ENCODE peak calls at places on chromosomes 3 and 15, in ten cellular contexts. J is mucosa of descending colon, C is progenitor cell of endocrine pancreas, L is thoracic aorta, H is tibial artery, B is PC-3, Q is cardiac fibroblast, D is endothelial cell, Z is GM13977, O is heart right ventricle. T is an unnamed sample.

GRCh38 chr15:82051664-82052063 is 5.8 kb upstream of the MEX3B start:
- DNase-seq in O (peak), Q (peak), D (no peak), J (no peak), B (no peak), Z (no peak), C (no peak), H (no peak), L (no peak), T (no peak)

GRCh38 chr15:89356634-89357298 is 22.1 kb upstream of the POLG start:
- DNase-seq in Z (no peak), O (no peak), H (no peak), Q (peak), J (no peak), B (peak), C (no peak), L (no peak), D (no peak), T (no peak)

GRCh38 chr3:9146367-9147071 is 102.9 kb downstream of the SRGAP3 start:
- DNase-seq in L (no peak), J (peak), Z (no peak), C (no peak), O (no peak), B (no peak), Q (no peak), D (no peak), H (no peak), T (no peak)

GRCh38 chr3:94433811-94434210 is 370.9 kb downstream of the NSUN3 start:
- DNase-seq in Z (no peak), D (no peak), H (no peak), C (no peak), J (no peak), B (no peak), O (no peak), L (no peak), Q (peak), T (no peak)

GRCh38 chr3:117184574-117184973 is 475.0 kb downstream of the TUSC7 start:
- DNase-seq in L (no peak), Z (no peak), J (no peak), B (no peak), O (no peak), H (no peak), D (no peak), C (no peak), Q (peak), T (no peak)

GRCh38 chr15:91630090-91630489 is 223.4 kb upstream of the SLCO3A1 start:
- DNase-seq in H (no peak), O (no peak), Z (no peak), D (no peak), Q (no peak), B (no peak), L (no peak), C (no peak), J (no peak), T (no peak)

GRCh38 chr15:101017935-101018849 is 99.0 kb downstream of the LRRK1 start:
- DNase-seq in Q (peak), C (no peak), D (no peak), O (no peak), L (no peak), J (no peak), B (no peak), Z (no peak), H (no peak), T (peak)

GRCh38 chr15:55829826-55830225 is 86.9 kb upstream of the PRTG start:
- DNase-seq in O (no peak), Z (no peak), Q (no peak), B (no peak), J (no peak), L (no peak), D (no peak), H (no peak), C (no peak), T (no peak)

GRCh38 chr3:136885357-136886213 is 23.6 kb downstream of the NCK1 start:
- DNase-seq in H (no peak), J (no peak), L (no peak), Q (no peak), Z (no peak), B (no peak), O (no peak), D (no peak), C (no peak), T (no peak)

GRCh38 chr3:177528306-177529070 is 331.2 kb upstream of the TBL1XR1 start:
- DNase-seq in H (no peak), Z (no peak), D (no peak), Q (peak), B (peak), C (no peak), O (no peak), J (no peak), L (no peak), T (no peak)

GRCh38 chr15:75127186-75127585 is 74.5 kb upstream of the C15orf39 start:
- DNase-seq in Z (no peak), H (no peak), C (no peak), O (no peak), Q (no peak), L (no peak), D (no peak), B (peak), J (no peak), T (no peak)

GRCh38 chr3:12131351-12131750 is 27.4 kb downstream of the TIMP4 start:
- DNase-seq in C (no peak), B (no peak), H (no peak), D (no peak), L (no peak), Z (no peak), O (no peak), J (no peak), Q (no peak), T (no peak)

GRCh38 chr3:10437272-10437994 is 68.0 kb downstream of the ATP2B2 start:
- DNase-seq in J (no peak), Z (peak), H (no peak), C (no peak), Q (peak), L (no peak), B (peak), D (no peak), O (no peak), T (no peak)

GRCh38 chr3:151460240-151460639 is 621 bp downstream of the IGSF10 start:
- DNase-seq in Q (peak), O (no peak), C (no peak), Z (no peak), L (no peak), J (no peak), B (peak), H (no peak), D (no peak), T (no peak)

GRCh38 chr15:43511012-43511885 is 6.2 kb upstream of the MAP1A start:
- DNase-seq in C (no peak), J (peak), O (no peak), L (no peak), B (peak), Z (no peak), D (peak), H (no peak), Q (no peak), T (no peak)

GRCh38 chr15:87576486-87577176 is 679.9 kb downstream of the NTRK3 start:
- DNase-seq in C (no peak), Q (no peak), D (no peak), Z (no peak), H (no peak), L (no peak), J (no peak), B (peak), O (no peak), T (no peak)

GRCh38 chr3:49276475-49277356 is at the start of gene C3orf62:
- DNase-seq in O (peak), H (peak), C (peak), J (peak), Z (peak), Q (peak), B (peak), L (peak), D (peak), T (peak)

GRCh38 chr3:39432342-39432741 is 25.8 kb downstream of the RPSA start:
- DNase-seq in Z (no peak), J (no peak), D (no peak), L (no peak), C (no peak), B (peak), H (no peak), Q (no peak), O (no peak), T (no peak)

GRCh38 chr3:39446444-39446843 is 21.0 kb upstream of the MOBP start:
- DNase-seq in H (no peak), O (no peak), L (no peak), Q (no peak), J (no peak), B (no peak), Z (no peak), D (no peak), C (no peak), T (no peak)

GRCh38 chr3:102054543-102054942 is 205.2 kb downstream of the NFKBIZ start:
- DNase-seq in Z (no peak), Q (no peak), J (no peak), D (no peak), C (no peak), B (no peak), O (no peak), L (no peak), H (no peak), T (no peak)

GRCh38 chr3:117998071-117998470 is 1036.6 kb downstream of the IGSF11 start:
- DNase-seq in C (no peak), L (no peak), B (no peak), Q (peak), D (no peak), O (no peak), H (no peak), Z (no peak), J (no peak), T (no peak)

GRCh38 chr3:65732060-65732933 is 306.4 kb downstream of the MAGI1 start:
- DNase-seq in O (no peak), Q (peak), D (peak), C (no peak), B (peak), L (no peak), H (no peak), J (no peak), Z (peak), T (no peak)

GRCh38 chr3:71831599-71831998 is 46.7 kb upstream of the PROK2 start:
- DNase-seq in L (no peak), Z (no peak), O (no peak), J (no peak), C (no peak), D (no peak), B (no peak), Q (peak), H (no peak), T (no peak)

GRCh38 chr15:34336947-34337556 is 529 bp downstream of the SLC12A6 start:
- DNase-seq in Q (no peak), H (no peak), D (peak), J (no peak), L (no peak), O (no peak), B (no peak), C (no peak), Z (no peak), T (no peak)

GRCh38 chr3:140238646-140239314 is 303.8 kb downstream of the CLSTN2 start:
- DNase-seq in J (no peak), O (no peak), Z (no peak), B (no peak), Q (no peak), D (no peak), H (no peak), L (no peak), C (no peak), T (no peak)

GRCh38 chr3:65636326-65636725 is 402.4 kb downstream of the MAGI1 start:
- DNase-seq in H (no peak), O (no peak), B (no peak), J (no peak), Z (no peak), L (no peak), Q (no peak), D (no peak), C (no peak), T (no peak)

GRCh38 chr3:36792342-36792741 is 28.0 kb upstream of the DCLK3 start:
- DNase-seq in C (peak), B (peak), J (no peak), D (peak), H (no peak), Z (peak), Q (peak), L (no peak), O (no peak), T (no peak)
- TF ChIP-seq CTCF in C (peak), B (peak), J (no peak), D (no peak), H (peak), Z (peak), Q (peak), L (no peak), O (no peak), T (peak)

DNA sequence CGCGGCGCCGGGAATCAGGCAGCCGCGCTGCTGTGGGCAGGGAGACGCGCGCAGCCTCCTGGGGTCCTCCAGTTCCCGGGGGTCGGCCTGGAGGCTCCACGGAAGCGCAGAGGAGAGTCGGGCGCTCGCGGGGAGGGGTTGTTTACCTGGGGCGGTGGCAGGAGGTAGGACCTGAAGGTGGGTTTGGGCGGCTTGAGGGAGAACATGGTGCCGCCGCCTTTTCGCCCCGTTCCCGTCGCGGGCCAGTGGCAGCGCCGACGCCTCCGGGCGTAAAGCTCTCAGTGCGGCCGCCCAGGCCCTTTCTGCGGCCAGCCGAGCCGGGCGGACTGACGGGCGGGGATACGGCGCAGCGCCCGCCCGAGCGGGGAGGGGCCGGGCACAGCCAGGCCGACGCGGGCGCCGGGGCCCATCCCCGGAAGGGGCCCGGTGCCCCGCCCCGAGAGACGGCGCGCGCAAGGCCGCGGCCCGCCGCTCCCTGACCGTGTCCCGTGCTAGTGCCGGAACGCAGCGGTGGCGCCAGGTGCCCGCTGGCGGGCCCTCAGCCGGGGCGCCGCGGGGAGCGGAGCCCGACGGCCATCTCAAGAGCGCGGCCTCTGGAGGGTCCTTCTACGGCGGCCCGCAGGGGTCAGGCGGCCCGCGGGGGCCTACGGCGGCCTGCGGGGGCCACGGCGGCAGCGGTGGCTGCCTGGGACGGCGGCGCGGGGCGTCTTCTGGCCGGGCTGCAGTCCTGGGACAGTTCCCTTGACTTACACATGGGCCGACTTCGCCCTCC is at the start of gene MTMR10:
- DNase-seq in H (peak), Z (peak), B (peak), Q (peak), D (peak), L (no peak), O (peak), C (peak), J (peak), T (peak)
- TF ChIP-seq CTCF in H (no peak), Z (no peak), B (no peak), Q (no peak), D (no peak), L (no peak), O (no peak), C (no peak), J (no peak), T (no peak)

DNA sequence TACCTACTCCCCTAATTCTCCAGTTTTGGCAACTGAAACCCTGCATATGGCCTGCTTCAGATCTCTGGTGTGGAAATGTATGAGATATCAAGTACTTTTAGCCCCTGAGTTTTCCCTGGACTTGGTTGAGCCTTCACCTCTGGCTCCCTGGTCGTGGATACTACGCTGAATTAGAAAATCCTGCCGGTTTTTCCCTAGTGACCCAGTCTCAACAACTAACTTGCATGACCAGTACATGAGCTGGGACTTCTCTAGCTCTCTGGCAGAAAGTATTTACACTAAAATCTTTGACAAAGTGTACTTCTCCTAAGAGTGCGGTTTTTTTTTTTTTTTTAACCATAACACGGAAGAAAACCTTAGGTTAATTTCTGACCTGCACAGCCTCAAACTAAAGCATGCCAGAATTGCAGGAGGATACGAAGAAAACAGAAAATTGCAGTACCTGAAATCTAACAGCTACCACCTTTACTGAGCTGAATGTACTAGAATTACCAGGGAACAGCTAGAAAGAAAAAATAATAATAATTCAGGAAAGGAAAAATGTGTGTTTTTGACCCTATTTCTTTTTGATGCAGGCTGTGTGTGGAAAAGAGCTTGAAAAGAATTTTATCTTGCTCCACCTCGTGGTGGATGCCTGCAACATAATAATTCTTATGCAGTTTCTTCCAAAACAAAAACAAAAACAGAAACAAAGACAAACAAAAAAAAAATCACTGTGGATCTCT is 165.6 kb downstream of the GMNC start:
- DNase-seq in J (no peak), Q (peak), Z (peak), C (no peak), B (peak), H (no peak), O (no peak), L (no peak), D (peak), T (no peak)
- TF ChIP-seq CTCF in J (no peak), Q (peak), Z (peak), C (peak), B (peak), H (peak), O (peak), L (peak), D (peak), T (peak)

GRCh38 chr3:25962255-25962654 is 172.4 kb downstream of the OXSM start:
- DNase-seq in H (no peak), O (no peak), J (no peak), L (no peak), C (no peak), Z (no peak), D (no peak), Q (no peak), B (peak), T (no peak)
- TF ChIP-seq CTCF in H (no peak), O (no peak), J (no peak), L (no peak), C (peak), Z (no peak), D (no peak), Q (no peak), B (peak), T (no peak)

DNA sequence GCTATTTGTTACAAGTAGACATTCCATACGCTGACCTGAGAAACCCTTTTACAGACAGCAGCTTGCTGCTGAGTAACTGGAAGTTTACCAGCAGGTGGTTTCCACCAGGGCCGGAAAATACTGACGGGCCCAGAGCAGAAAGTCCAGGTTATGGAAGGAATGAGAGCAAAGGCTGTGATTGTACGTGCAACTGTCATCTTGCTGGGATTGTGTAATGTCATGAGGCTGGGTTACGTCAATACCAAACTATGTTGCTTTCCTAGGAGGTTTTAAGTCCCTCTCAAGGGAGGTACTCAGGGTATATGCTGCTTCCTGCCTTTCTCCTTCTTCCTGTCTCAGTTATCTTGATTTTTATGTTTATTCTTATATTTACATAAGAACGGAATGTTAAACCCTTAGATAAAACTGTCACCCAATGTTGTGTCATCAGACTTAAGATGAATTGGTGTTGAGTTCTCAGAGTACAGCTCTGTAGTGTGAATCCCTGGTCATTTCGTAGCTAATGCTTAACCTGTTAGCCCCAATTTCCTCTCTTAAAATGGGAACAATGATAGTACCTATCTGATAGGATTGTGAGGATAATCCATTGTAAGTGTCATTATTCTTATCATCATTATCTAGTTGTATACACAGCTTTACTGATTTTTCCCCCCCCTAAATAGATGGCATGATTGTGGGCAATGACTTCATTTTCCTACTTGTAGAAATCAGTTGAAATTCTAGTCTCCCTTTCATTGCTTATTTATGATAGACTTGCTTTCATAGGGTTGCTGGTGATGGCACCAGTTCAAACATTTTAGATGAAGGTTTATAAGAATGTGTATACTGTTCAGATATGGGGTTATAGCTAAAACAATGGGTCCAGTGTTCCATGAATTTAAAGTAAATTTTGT is 101.4 kb downstream of the FNDC3B start:
- DNase-seq in L (no peak), D (no peak), O (no peak), J (peak), B (peak), Q (peak), C (no peak), Z (no peak), H (no peak), T (no peak)
- TF ChIP-seq CTCF in L (no peak), D (no peak), O (no peak), J (no peak), B (no peak), Q (no peak), C (no peak), Z (no peak), H (no peak), T (no peak)

GRCh38 chr3:4351164-4351855 is 48.1 kb downstream of the SETMAR start:
- DNase-seq in D (no peak), Z (peak), L (no peak), J (no peak), Q (peak), O (no peak), C (no peak), B (no peak), H (no peak), T (no peak)
- TF ChIP-seq CTCF in D (peak), Z (no peak), L (no peak), J (no peak), Q (no peak), O (no peak), C (no peak), B (no peak), H (no peak), T (no peak)

DNA sequence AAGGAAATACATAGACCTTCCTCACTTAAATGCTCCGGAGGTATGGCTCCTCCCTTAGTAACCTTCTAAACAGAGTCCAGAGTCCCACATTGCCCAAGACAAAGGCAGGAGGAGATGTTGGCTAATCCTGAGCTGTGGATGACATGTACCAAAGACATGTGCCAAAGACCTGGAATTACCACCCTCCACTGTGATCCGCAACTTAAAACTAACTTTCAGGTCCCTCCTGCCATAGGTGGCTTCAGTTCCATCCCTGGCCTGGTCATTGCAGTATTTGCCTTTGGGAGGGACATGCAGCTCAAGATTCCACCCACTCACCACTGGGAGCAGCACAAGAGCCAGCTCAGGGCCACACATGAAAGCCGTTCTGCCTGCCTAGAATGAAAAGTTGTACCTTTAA is 28.0 kb downstream of the MYZAP start:
- DNase-seq in J (no peak), D (no peak), O (no peak), C (no peak), Z (no peak), H (no peak), B (no peak), L (no peak), Q (no peak), T (no peak)
- TF ChIP-seq CTCF in J (no peak), D (no peak), O (no peak), C (no peak), Z (no peak), H (no peak), B (no peak), L (no peak), Q (no peak), T (no peak)

GRCh38 chr15:67520976-67521769 is at the start of gene C15orf61:
- DNase-seq in H (peak), Q (peak), L (no peak), O (peak), C (peak), B (peak), Z (peak), J (peak), D (peak), T (peak)
- TF ChIP-seq CTCF in H (no peak), Q (no peak), L (no peak), O (no peak), C (no peak), B (no peak), Z (peak), J (no peak), D (no peak), T (peak)

T was measured in osteocyte.